ENCODE peak calls at places on chromosomes 11 and 22, in ten cellular contexts. W, L, S, M, E, G, F, J, K and P are unnamed samples.

GRCh38 chr11:6201486-6201885 is 2.5 kb downstream of the OR52W1 start:
- DNase-seq in J (no peak), W (peak; percentile 2), K (no peak), F (no peak), S (no peak), M (no peak), L (no peak), E (no peak), G (no peak), P (no peak)

GRCh38 chr11:73401217-73401923 is 25.2 kb downstream of the RELT start:
- DNase-seq in M (no peak), F (no peak), G (no peak), S (no peak), K (no peak), J (no peak), E (no peak), L (no peak), W (no peak), P (no peak)

GRCh38 chr11:61757213-61757862 is 4.9 kb downstream of the MYRF start:
- DNase-seq in L (no peak), K (no peak), W (no peak), E (no peak), G (no peak), F (no peak), M (no peak), J (peak; percentile 72), S (no peak), P (no peak)

GRCh38 chr11:116948375-116948774 is 111.0 kb upstream of the APOA1 start:
- DNase-seq in J (no peak), S (peak; percentile 85), E (no peak), F (no peak), L (no peak), M (no peak), G (no peak), K (no peak), W (no peak), P (no peak)

GRCh38 chr11:70498976-70499801 is 100.9 kb downstream of the CTTN start:
- DNase-seq in S (no peak), L (no peak), M (no peak), W (no peak), F (no peak), G (no peak), E (peak; percentile 8), K (no peak), J (no peak), P (peak; percentile 4)

GRCh38 chr11:78268516-78269410 is 80.0 kb downstream of the USP35 start:
- DNase-seq in G (no peak), W (peak; percentile 25), F (no peak), L (no peak), K (peak; percentile 29), S (no peak), J (no peak), M (no peak), E (peak; percentile 51), P (no peak)

GRCh38 chr11:85088286-85088685 is 538.9 kb downstream of the DLG2 start:
- DNase-seq in J (no peak), S (peak; percentile 54), M (no peak), L (no peak), G (no peak), E (no peak), K (no peak), W (peak; percentile 15), F (no peak), P (no peak)

GRCh38 chr22:22593964-22594656 is 35.0 kb upstream of the PRAME start:
- DNase-seq in S (peak; percentile 66), L (no peak), K (peak; percentile 23), W (peak; percentile 70), F (no peak), E (no peak), J (peak; percentile 30), G (peak; percentile 75), M (peak; percentile 63), P (peak; percentile 67)

GRCh38 chr11:73374130-73374529 is 2.1 kb upstream of the RELT start:
- DNase-seq in G (no peak), S (no peak), F (no peak), E (no peak), L (no peak), M (no peak), K (no peak), J (no peak), W (no peak), P (no peak)

GRCh38 chr11:107791343-107792048 is 67.1 kb downstream of the SLC35F2 start:
- DNase-seq in K (no peak), S (no peak), G (no peak), L (no peak), W (peak; percentile 7), J (no peak), M (no peak), F (no peak), E (no peak), P (no peak)

GRCh38 chr11:59174664-59175033 is 2.7 kb downstream of the DTX4 start:
- DNase-seq in S (peak; percentile 94), L (no peak), J (peak; percentile 43), F (no peak), K (no peak), W (no peak), E (no peak), G (no peak), M (no peak), P (no peak)

GRCh38 chr11:30254307-30255298 is 23.8 kb downstream of the FSHB start:
- DNase-seq in W (no peak), E (no peak), K (no peak), M (no peak), L (no peak), F (no peak), S (no peak), G (no peak), J (no peak), P (no peak)

GRCh38 chr11:17580271-17580670 is 33.2 kb downstream of the OTOG start:
- DNase-seq in L (no peak), E (no peak), S (no peak), G (no peak), J (peak; percentile 1), M (peak; percentile 2), F (no peak), K (no peak), W (no peak), P (no peak)

GRCh38 chr11:114236829-114237228 is 59.4 kb upstream of the NNMT start:
- DNase-seq in K (no peak), L (no peak), J (no peak), M (no peak), E (no peak), G (no peak), S (no peak), W (peak; percentile 79), F (no peak), P (no peak)

GRCh38 chr11:17722000-17722643 is 2.8 kb downstream of the MYOD1 start:
- DNase-seq in J (no peak), F (peak; percentile 48), G (peak; percentile 70), W (peak; percentile 12), E (no peak), S (peak; percentile 60), M (peak; percentile 73), K (no peak), L (no peak), P (no peak)

GRCh38 chr22:17945156-17945850 is 79.1 kb downstream of the MICAL3 start:
- DNase-seq in W (no peak), G (no peak), K (no peak), M (no peak), J (no peak), S (no peak), F (no peak), L (no peak), E (no peak), P (no peak)

GRCh38 chr11:10294289-10294953 is 402 bp upstream of the SBF2 start:
- DNase-seq in L (peak; percentile 55), G (peak; percentile 59), J (no peak), K (peak; percentile 59), W (peak; percentile 88), F (peak; percentile 41), S (peak; percentile 45), M (peak; percentile 50), E (peak; percentile 50), P (peak; percentile 21)

GRCh38 chr11:78295991-78296930 is 107.5 kb downstream of the USP35 start:
- DNase-seq in K (no peak), L (no peak), G (peak; percentile 15), W (no peak), S (no peak), J (no peak), F (no peak), E (no peak), M (no peak), P (no peak)

GRCh38 chr22:37571258-37571991 is 8.5 kb downstream of the LGALS2 start:
- DNase-seq in G (no peak), K (no peak), S (peak; percentile 49), E (no peak), M (no peak), W (no peak), J (no peak), L (no peak), F (peak; percentile 62), P (no peak)

GRCh38 chr22:25237503-25237902 is 18.1 kb downstream of the CRYBB2 start:
- DNase-seq in E (no peak), F (no peak), K (no peak), S (no peak), M (peak; percentile 38), W (no peak), J (no peak), L (no peak), G (peak; percentile 30), P (no peak)
- TF ChIP-seq CTCF in E (no peak), F (no peak), K (no peak), S (no peak), M (no peak), W (no peak), J (no peak), L (no peak), G (no peak), P (no peak)

GRCh38 chr22:48635825-48636224 is 1191.8 kb downstream of the BRD1 start:
- DNase-seq in W (no peak), S (no peak), M (no peak), E (no peak), L (no peak), F (no peak), J (no peak), G (no peak), K (no peak), P (no peak)
- H3K9me3 ChIP-seq in W (no peaks in the 10 kb centered on the region), S (no peaks in the 10 kb centered on the region), M (no peaks in the 10 kb centered on the region), E (no peaks in the 10 kb centered on the region), L (no peaks in the 10 kb centered on the region), F (no peaks in the 10 kb centered on the region), J (no peaks in the 10 kb centered on the region), G (no peaks in the 10 kb centered on the region), K (no peaks in the 10 kb centered on the region), P (peaks cover 5% of the 10 kb centered on the region)

DNA sequence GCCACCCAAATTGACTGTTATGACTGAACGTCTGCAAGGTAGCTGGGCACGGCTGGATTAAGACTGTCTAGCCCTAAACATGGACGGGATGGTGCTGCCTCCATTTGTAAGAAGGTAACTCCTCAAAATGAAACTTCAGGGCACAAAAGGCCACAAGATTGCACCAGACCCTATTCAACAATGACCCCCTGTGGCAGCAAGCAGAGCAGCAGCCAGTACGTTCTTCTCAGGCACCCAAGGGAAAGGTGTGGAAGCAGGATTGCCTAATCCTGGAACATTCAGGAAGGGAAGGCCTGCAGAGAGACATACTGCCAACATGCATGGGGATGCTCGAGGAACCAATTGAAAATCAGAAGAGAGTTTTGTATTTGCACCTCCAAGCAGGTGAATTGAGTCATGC is 4.5 kb upstream of the TBX10 start:
- DNase-seq in S (peak; percentile 39), J (no peak), G (peak; percentile 55), L (no peak), W (no peak), K (no peak), F (peak; percentile 48), M (peak; percentile 48), E (no peak), P (no peak)
- TF ChIP-seq CTCF in S (peak; percentile 62), J (no peak), G (peak; percentile 48), L (peak; percentile 24), W (peak; percentile 34), K (no peak), F (no peak), M (peak; percentile 65), E (peak; percentile 19), P (peak; percentile 50)

GRCh38 chr22:20783844-20784723 is 10.2 kb downstream of the SERPIND1 start:
- DNase-seq in L (peak; percentile 61), G (peak; percentile 62), F (peak; percentile 30), E (no peak), K (no peak), S (peak; percentile 68), M (peak; percentile 51), J (no peak), W (peak; percentile 72), P (peak; percentile 55)
- H3K9me3 ChIP-seq in L (no peaks in the 10 kb centered on the region), G (no peaks in the 10 kb centered on the region), F (no peaks in the 10 kb centered on the region), E (no peaks in the 10 kb centered on the region), K (no peaks in the 10 kb centered on the region), S (no peaks in the 10 kb centered on the region), M (no peaks in the 10 kb centered on the region), J (no peaks in the 10 kb centered on the region), W (no peaks in the 10 kb centered on the region), P (no peaks in the 10 kb centered on the region)